ENCODE peak calls at places on chromosome 1, in eight cellular contexts. One of them, this sample, is unnamed.

GRCh38 chr1:178011101-178011828 is 41.4 kb upstream of the SEC16B start:
- DNase-seq in stimulated activated CD8-positive, alpha-beta memory T cell treated with anti-CD3 and anti-CD28 coated beads, Interleukin-2, amount 100 ng/mL, for 1 hour: no peak
- DNase-seq in stromal cell of bone marrow: peak
- DNase-seq in lower leg skin: no peak
- DNase-seq in activated naive CD4-positive, alpha-beta T cell: no peak
- DNase-seq in nucleus accumbens: no peak
- DNase-seq in cardiac muscle cell: peak
- DNase-seq in iPS-NIHi11: no peak
- DNase-seq in this sample: no peak

GRCh38 chr1:212311836-212312497 is 26.8 kb downstream of the PPP2R5A start:
- DNase-seq in lower leg skin: no peak
- DNase-seq in nucleus accumbens: no peak
- DNase-seq in activated naive CD4-positive, alpha-beta T cell: no peak
- DNase-seq in iPS-NIHi11: no peak
- DNase-seq in cardiac muscle cell: no peak
- DNase-seq in stimulated activated CD8-positive, alpha-beta memory T cell treated with anti-CD3 and anti-CD28 coated beads, Interleukin-2, amount 100 ng/mL, for 1 hour: no peak
- DNase-seq in stromal cell of bone marrow: no peak
- DNase-seq in this sample: no peak

GRCh38 chr1:50493710-50494109 is 70.5 kb upstream of the DMRTA2 start:
- DNase-seq in stromal cell of bone marrow: no peak
- DNase-seq in lower leg skin: no peak
- DNase-seq in cardiac muscle cell: no peak
- DNase-seq in iPS-NIHi11: no peak
- DNase-seq in activated naive CD4-positive, alpha-beta T cell: no peak
- DNase-seq in stimulated activated CD8-positive, alpha-beta memory T cell treated with anti-CD3 and anti-CD28 coated beads, Interleukin-2, amount 100 ng/mL, for 1 hour: no peak
- DNase-seq in nucleus accumbens: no peak
- DNase-seq in this sample: no peak

GRCh38 chr1:24751833-24752232 is 6.6 kb downstream of the CLIC4 start:
- DNase-seq in stimulated activated CD8-positive, alpha-beta memory T cell treated with anti-CD3 and anti-CD28 coated beads, Interleukin-2, amount 100 ng/mL, for 1 hour: no peak
- DNase-seq in lower leg skin: no peak
- DNase-seq in iPS-NIHi11: no peak
- DNase-seq in cardiac muscle cell: no peak
- DNase-seq in activated naive CD4-positive, alpha-beta T cell: no peak
- DNase-seq in nucleus accumbens: no peak
- DNase-seq in stromal cell of bone marrow: no peak
- DNase-seq in this sample: no peak

GRCh38 chr1:39576016-39576657 is 453 bp downstream of the PABPC4 start:
- DNase-seq in cardiac muscle cell: peak
- DNase-seq in lower leg skin: no peak
- DNase-seq in stimulated activated CD8-positive, alpha-beta memory T cell treated with anti-CD3 and anti-CD28 coated beads, Interleukin-2, amount 100 ng/mL, for 1 hour: no peak
- DNase-seq in stromal cell of bone marrow: peak
- DNase-seq in nucleus accumbens: peak
- DNase-seq in activated naive CD4-positive, alpha-beta T cell: no peak
- DNase-seq in iPS-NIHi11: peak
- DNase-seq in this sample: no peak

GRCh38 chr1:54121482-54122130 is 31.2 kb downstream of the CDCP2 start:
- DNase-seq in iPS-NIHi11: peak
- DNase-seq in lower leg skin: peak
- DNase-seq in stromal cell of bone marrow: peak
- DNase-seq in activated naive CD4-positive, alpha-beta T cell: peak
- DNase-seq in stimulated activated CD8-positive, alpha-beta memory T cell treated with anti-CD3 and anti-CD28 coated beads, Interleukin-2, amount 100 ng/mL, for 1 hour: peak
- DNase-seq in cardiac muscle cell: peak
- DNase-seq in nucleus accumbens: peak
- DNase-seq in this sample: peak

GRCh38 chr1:24329797-24330543 is 10.8 kb downstream of the GRHL3 start:
- DNase-seq in iPS-NIHi11: no peak
- DNase-seq in lower leg skin: no peak
- DNase-seq in activated naive CD4-positive, alpha-beta T cell: no peak
- DNase-seq in stromal cell of bone marrow: no peak
- DNase-seq in cardiac muscle cell: peak
- DNase-seq in stimulated activated CD8-positive, alpha-beta memory T cell treated with anti-CD3 and anti-CD28 coated beads, Interleukin-2, amount 100 ng/mL, for 1 hour: no peak
- DNase-seq in nucleus accumbens: no peak
- DNase-seq in this sample: no peak

GRCh38 chr1:89085781-89086180 is 20.8 kb upstream of the GBP1 start:
- DNase-seq in iPS-NIHi11: no peak
- DNase-seq in nucleus accumbens: no peak
- DNase-seq in activated naive CD4-positive, alpha-beta T cell: no peak
- DNase-seq in stimulated activated CD8-positive, alpha-beta memory T cell treated with anti-CD3 and anti-CD28 coated beads, Interleukin-2, amount 100 ng/mL, for 1 hour: no peak
- DNase-seq in lower leg skin: no peak
- DNase-seq in stromal cell of bone marrow: peak
- DNase-seq in cardiac muscle cell: peak
- DNase-seq in this sample: no peak

GRCh38 chr1:43524804-43525203 is 5.9 kb upstream of the PTPRF start:
- DNase-seq in nucleus accumbens: no peak
- DNase-seq in stromal cell of bone marrow: no peak
- DNase-seq in stimulated activated CD8-positive, alpha-beta memory T cell treated with anti-CD3 and anti-CD28 coated beads, Interleukin-2, amount 100 ng/mL, for 1 hour: no peak
- DNase-seq in iPS-NIHi11: no peak
- DNase-seq in lower leg skin: no peak
- DNase-seq in activated naive CD4-positive, alpha-beta T cell: no peak
- DNase-seq in cardiac muscle cell: no peak
- DNase-seq in this sample: no peak

GRCh38 chr1:31593136-31593665 is 16.9 kb downstream of the TINAGL1 start:
- DNase-seq in stimulated activated CD8-positive, alpha-beta memory T cell treated with anti-CD3 and anti-CD28 coated beads, Interleukin-2, amount 100 ng/mL, for 1 hour: no peak
- DNase-seq in iPS-NIHi11: no peak
- DNase-seq in activated naive CD4-positive, alpha-beta T cell: no peak
- DNase-seq in nucleus accumbens: no peak
- DNase-seq in stromal cell of bone marrow: no peak
- DNase-seq in cardiac muscle cell: no peak
- DNase-seq in lower leg skin: peak
- DNase-seq in this sample: no peak

GRCh38 chr1:243261389-243261788 is 5.5 kb downstream of the SDCCAG8 start:
- DNase-seq in stimulated activated CD8-positive, alpha-beta memory T cell treated with anti-CD3 and anti-CD28 coated beads, Interleukin-2, amount 100 ng/mL, for 1 hour: no peak
- DNase-seq in lower leg skin: no peak
- DNase-seq in stromal cell of bone marrow: peak
- DNase-seq in activated naive CD4-positive, alpha-beta T cell: no peak
- DNase-seq in nucleus accumbens: no peak
- DNase-seq in cardiac muscle cell: peak
- DNase-seq in iPS-NIHi11: no peak
- DNase-seq in this sample: no peak

GRCh38 chr1:30822966-30823581 is 65.5 kb upstream of the LAPTM5 start:
- DNase-seq in iPS-NIHi11: no peak
- DNase-seq in cardiac muscle cell: peak
- DNase-seq in activated naive CD4-positive, alpha-beta T cell: no peak
- DNase-seq in stimulated activated CD8-positive, alpha-beta memory T cell treated with anti-CD3 and anti-CD28 coated beads, Interleukin-2, amount 100 ng/mL, for 1 hour: no peak
- DNase-seq in nucleus accumbens: no peak
- DNase-seq in stromal cell of bone marrow: no peak
- DNase-seq in lower leg skin: no peak
- DNase-seq in this sample: no peak

GRCh38 chr1:53585116-53585515 is 125.9 kb downstream of the DMRTB1 start:
- DNase-seq in activated naive CD4-positive, alpha-beta T cell: no peak
- DNase-seq in stromal cell of bone marrow: no peak
- DNase-seq in stimulated activated CD8-positive, alpha-beta memory T cell treated with anti-CD3 and anti-CD28 coated beads, Interleukin-2, amount 100 ng/mL, for 1 hour: peak
- DNase-seq in lower leg skin: peak
- DNase-seq in iPS-NIHi11: no peak
- DNase-seq in nucleus accumbens: no peak
- DNase-seq in cardiac muscle cell: peak
- DNase-seq in this sample: no peak

GRCh38 chr1:213041443-213041842 is 9.6 kb upstream of the RPS6KC1 start:
- DNase-seq in activated naive CD4-positive, alpha-beta T cell: no peak
- DNase-seq in nucleus accumbens: no peak
- DNase-seq in stromal cell of bone marrow: no peak
- DNase-seq in iPS-NIHi11: no peak
- DNase-seq in stimulated activated CD8-positive, alpha-beta memory T cell treated with anti-CD3 and anti-CD28 coated beads, Interleukin-2, amount 100 ng/mL, for 1 hour: no peak
- DNase-seq in lower leg skin: no peak
- DNase-seq in cardiac muscle cell: peak
- DNase-seq in this sample: no peak

GRCh38 chr1:67432745-67433144 is 2.5 kb upstream of the SERBP1 start:
- DNase-seq in cardiac muscle cell: no peak
- DNase-seq in nucleus accumbens: no peak
- DNase-seq in stimulated activated CD8-positive, alpha-beta memory T cell treated with anti-CD3 and anti-CD28 coated beads, Interleukin-2, amount 100 ng/mL, for 1 hour: no peak
- DNase-seq in iPS-NIHi11: no peak
- DNase-seq in stromal cell of bone marrow: no peak
- DNase-seq in activated naive CD4-positive, alpha-beta T cell: no peak
- DNase-seq in lower leg skin: no peak
- DNase-seq in this sample: no peak

GRCh38 chr1:106435269-106435668 is 621.2 kb upstream of the PRMT6 start:
- DNase-seq in stimulated activated CD8-positive, alpha-beta memory T cell treated with anti-CD3 and anti-CD28 coated beads, Interleukin-2, amount 100 ng/mL, for 1 hour: no peak
- DNase-seq in lower leg skin: no peak
- DNase-seq in stromal cell of bone marrow: no peak
- DNase-seq in activated naive CD4-positive, alpha-beta T cell: no peak
- DNase-seq in iPS-NIHi11: no peak
- DNase-seq in nucleus accumbens: no peak
- DNase-seq in cardiac muscle cell: no peak
- DNase-seq in this sample: no peak

GRCh38 chr1:16114527-16115467 is 41.1 kb downstream of the EPHA2 start:
- DNase-seq in activated naive CD4-positive, alpha-beta T cell: no peak
- DNase-seq in stimulated activated CD8-positive, alpha-beta memory T cell treated with anti-CD3 and anti-CD28 coated beads, Interleukin-2, amount 100 ng/mL, for 1 hour: no peak
- DNase-seq in nucleus accumbens: no peak
- DNase-seq in cardiac muscle cell: peak
- DNase-seq in lower leg skin: no peak
- DNase-seq in iPS-NIHi11: no peak
- DNase-seq in stromal cell of bone marrow: no peak
- DNase-seq in this sample: no peak

GRCh38 chr1:243882276-243882675 is 32.2 kb upstream of the AKT3 start:
- DNase-seq in iPS-NIHi11: no peak
- DNase-seq in cardiac muscle cell: peak
- DNase-seq in stromal cell of bone marrow: peak
- DNase-seq in stimulated activated CD8-positive, alpha-beta memory T cell treated with anti-CD3 and anti-CD28 coated beads, Interleukin-2, amount 100 ng/mL, for 1 hour: no peak
- DNase-seq in activated naive CD4-positive, alpha-beta T cell: no peak
- DNase-seq in nucleus accumbens: no peak
- DNase-seq in lower leg skin: no peak
- DNase-seq in this sample: no peak

GRCh38 chr1:5977494-5978444 is 14.5 kb downstream of the NPHP4 start:
- DNase-seq in stimulated activated CD8-positive, alpha-beta memory T cell treated with anti-CD3 and anti-CD28 coated beads, Interleukin-2, amount 100 ng/mL, for 1 hour: no peak
- DNase-seq in iPS-NIHi11: no peak
- DNase-seq in activated naive CD4-positive, alpha-beta T cell: no peak
- DNase-seq in cardiac muscle cell: no peak
- DNase-seq in stromal cell of bone marrow: no peak
- DNase-seq in lower leg skin: no peak
- DNase-seq in nucleus accumbens: no peak
- DNase-seq in this sample: no peak

GRCh38 chr1:108199781-108200626 is at the start of gene SLC25A24:
- DNase-seq in activated naive CD4-positive, alpha-beta T cell: peak
- DNase-seq in iPS-NIHi11: peak
- DNase-seq in nucleus accumbens: peak
- DNase-seq in cardiac muscle cell: peak
- DNase-seq in stimulated activated CD8-positive, alpha-beta memory T cell treated with anti-CD3 and anti-CD28 coated beads, Interleukin-2, amount 100 ng/mL, for 1 hour: peak
- DNase-seq in stromal cell of bone marrow: peak
- DNase-seq in lower leg skin: peak
- DNase-seq in this sample: peak

This sample was measured in omental fat pad.